ENCODE peak calls at places on chromosomes 12 and 14, in nine cellular contexts. One of them, this sample, is unnamed.

GRCh38 chr14:27327095-27327494 is 729.3 kb upstream of the NOVA1 start:
- DNase-seq in fibroblast of the aortic adventitia: no peak
- DNase-seq in cerebellum: no peak
- DNase-seq in HS-5: no peak
- DNase-seq in endothelial cell of umbilical vein: no peak
- DNase-seq in HTR-8/SVneo: no peak
- DNase-seq in AG08395: no peak
- DNase-seq in mesothelial cell of epicardium: no peak
- DNase-seq in stimulated activated CD4-positive, alpha-beta T cell treated with anti-CD3 and anti-CD28 coated beads, Interleukin-2, amount 100 ng/mL, for 24 hours: no peak
- DNase-seq in this sample: no peak

GRCh38 chr12:18250313-18250916 is 10.9 kb upstream of the PIK3C2G start:
- DNase-seq in cerebellum: peak; percentile 27
- DNase-seq in stimulated activated CD4-positive, alpha-beta T cell treated with anti-CD3 and anti-CD28 coated beads, Interleukin-2, amount 100 ng/mL, for 24 hours: no peak
- DNase-seq in HS-5: peak; percentile 42
- DNase-seq in AG08395: peak; percentile 55
- DNase-seq in fibroblast of the aortic adventitia: peak; percentile 87
- DNase-seq in endothelial cell of umbilical vein: peak; percentile 52
- DNase-seq in HTR-8/SVneo: peak; percentile 10
- DNase-seq in mesothelial cell of epicardium: no peak
- DNase-seq in this sample: no peak

GRCh38 chr12:11595080-11595479 is 54.4 kb upstream of the ETV6 start:
- DNase-seq in AG08395: no peak
- DNase-seq in cerebellum: no peak
- DNase-seq in mesothelial cell of epicardium: no peak
- DNase-seq in endothelial cell of umbilical vein: no peak
- DNase-seq in HS-5: no peak
- DNase-seq in HTR-8/SVneo: no peak
- DNase-seq in fibroblast of the aortic adventitia: no peak
- DNase-seq in stimulated activated CD4-positive, alpha-beta T cell treated with anti-CD3 and anti-CD28 coated beads, Interleukin-2, amount 100 ng/mL, for 24 hours: no peak
- DNase-seq in this sample: no peak

GRCh38 chr12:96445743-96446655 is 43.4 kb upstream of the CFAP54 start:
- DNase-seq in endothelial cell of umbilical vein: peak; percentile 100
- DNase-seq in cerebellum: no peak
- DNase-seq in mesothelial cell of epicardium: no peak
- DNase-seq in HTR-8/SVneo: peak; percentile 72
- DNase-seq in AG08395: peak; percentile 72
- DNase-seq in fibroblast of the aortic adventitia: peak; percentile 98
- DNase-seq in stimulated activated CD4-positive, alpha-beta T cell treated with anti-CD3 and anti-CD28 coated beads, Interleukin-2, amount 100 ng/mL, for 24 hours: peak; percentile 13
- DNase-seq in HS-5: peak; percentile 97
- DNase-seq in this sample: peak; percentile 99

GRCh38 chr12:34107016-34107415 is 84.7 kb downstream of the ALG10 start:
- DNase-seq in AG08395: no peak
- DNase-seq in endothelial cell of umbilical vein: no peak
- DNase-seq in HTR-8/SVneo: no peak
- DNase-seq in stimulated activated CD4-positive, alpha-beta T cell treated with anti-CD3 and anti-CD28 coated beads, Interleukin-2, amount 100 ng/mL, for 24 hours: no peak
- DNase-seq in cerebellum: no peak
- DNase-seq in mesothelial cell of epicardium: no peak
- DNase-seq in HS-5: no peak
- DNase-seq in fibroblast of the aortic adventitia: no peak
- DNase-seq in this sample: no peak

GRCh38 chr12:105331805-105332251 is 1.3 kb downstream of the C12orf75 start:
- DNase-seq in mesothelial cell of epicardium: no peak
- DNase-seq in fibroblast of the aortic adventitia: no peak
- DNase-seq in HTR-8/SVneo: no peak
- DNase-seq in AG08395: no peak
- DNase-seq in cerebellum: no peak
- DNase-seq in HS-5: no peak
- DNase-seq in stimulated activated CD4-positive, alpha-beta T cell treated with anti-CD3 and anti-CD28 coated beads, Interleukin-2, amount 100 ng/mL, for 24 hours: peak; percentile 24
- DNase-seq in endothelial cell of umbilical vein: no peak
- DNase-seq in this sample: no peak

GRCh38 chr14:101634453-101635237 is 73.3 kb downstream of the DIO3 start:
- DNase-seq in HS-5: no peak
- DNase-seq in endothelial cell of umbilical vein: no peak
- DNase-seq in stimulated activated CD4-positive, alpha-beta T cell treated with anti-CD3 and anti-CD28 coated beads, Interleukin-2, amount 100 ng/mL, for 24 hours: no peak
- DNase-seq in HTR-8/SVneo: no peak
- DNase-seq in fibroblast of the aortic adventitia: no peak
- DNase-seq in mesothelial cell of epicardium: no peak
- DNase-seq in cerebellum: no peak
- DNase-seq in AG08395: no peak
- DNase-seq in this sample: no peak

GRCh38 chr12:105330938-105331804 is 680 bp downstream of the C12orf75 start:
- DNase-seq in stimulated activated CD4-positive, alpha-beta T cell treated with anti-CD3 and anti-CD28 coated beads, Interleukin-2, amount 100 ng/mL, for 24 hours: peak; percentile 51
- DNase-seq in mesothelial cell of epicardium: peak; percentile 67
- DNase-seq in AG08395: no peak
- DNase-seq in cerebellum: peak; percentile 20
- DNase-seq in fibroblast of the aortic adventitia: no peak
- DNase-seq in endothelial cell of umbilical vein: no peak
- DNase-seq in HTR-8/SVneo: no peak
- DNase-seq in HS-5: no peak
- DNase-seq in this sample: no peak

GRCh38 chr14:58298880-58299664 is 717 bp downstream of the ARID4A start:
- DNase-seq in HTR-8/SVneo: peak; percentile 48
- DNase-seq in stimulated activated CD4-positive, alpha-beta T cell treated with anti-CD3 and anti-CD28 coated beads, Interleukin-2, amount 100 ng/mL, for 24 hours: peak; percentile 47
- DNase-seq in HS-5: no peak
- DNase-seq in mesothelial cell of epicardium: peak; percentile 53
- DNase-seq in cerebellum: peak; percentile 23
- DNase-seq in endothelial cell of umbilical vein: peak; percentile 18
- DNase-seq in fibroblast of the aortic adventitia: no peak
- DNase-seq in AG08395: peak; percentile 4
- DNase-seq in this sample: no peak

GRCh38 chr14:23910081-23910875 is 43.3 kb upstream of the DHRS4 start:
- DNase-seq in HTR-8/SVneo: peak; percentile 60
- DNase-seq in fibroblast of the aortic adventitia: peak; percentile 51
- DNase-seq in HS-5: peak; percentile 40
- DNase-seq in AG08395: peak; percentile 87
- DNase-seq in cerebellum: no peak
- DNase-seq in endothelial cell of umbilical vein: peak; percentile 58
- DNase-seq in mesothelial cell of epicardium: no peak
- DNase-seq in stimulated activated CD4-positive, alpha-beta T cell treated with anti-CD3 and anti-CD28 coated beads, Interleukin-2, amount 100 ng/mL, for 24 hours: peak; percentile 33
- DNase-seq in this sample: peak; percentile 13

GRCh38 chr14:64720190-64720589 is 16.0 kb downstream of the PLEKHG3 start:
- DNase-seq in fibroblast of the aortic adventitia: no peak
- DNase-seq in HTR-8/SVneo: peak; percentile 99
- DNase-seq in HS-5: peak; percentile 79
- DNase-seq in cerebellum: no peak
- DNase-seq in stimulated activated CD4-positive, alpha-beta T cell treated with anti-CD3 and anti-CD28 coated beads, Interleukin-2, amount 100 ng/mL, for 24 hours: no peak
- DNase-seq in endothelial cell of umbilical vein: peak; percentile 34
- DNase-seq in mesothelial cell of epicardium: no peak
- DNase-seq in AG08395: peak; percentile 38
- DNase-seq in this sample: peak; percentile 81

GRCh38 chr12:64806593-64806992 is 17.9 kb upstream of the TBC1D30 start:
- DNase-seq in AG08395: no peak
- DNase-seq in stimulated activated CD4-positive, alpha-beta T cell treated with anti-CD3 and anti-CD28 coated beads, Interleukin-2, amount 100 ng/mL, for 24 hours: no peak
- DNase-seq in fibroblast of the aortic adventitia: no peak
- DNase-seq in cerebellum: no peak
- DNase-seq in endothelial cell of umbilical vein: peak; percentile 63
- DNase-seq in HTR-8/SVneo: no peak
- DNase-seq in HS-5: no peak
- DNase-seq in mesothelial cell of epicardium: no peak
- DNase-seq in this sample: peak; percentile 31

GRCh38 chr12:133233006-133233405 is 2.7 kb downstream of the ANHX start:
- DNase-seq in HTR-8/SVneo: no peak
- DNase-seq in cerebellum: no peak
- DNase-seq in endothelial cell of umbilical vein: no peak
- DNase-seq in HS-5: no peak
- DNase-seq in fibroblast of the aortic adventitia: no peak
- DNase-seq in AG08395: no peak
- DNase-seq in mesothelial cell of epicardium: no peak
- DNase-seq in stimulated activated CD4-positive, alpha-beta T cell treated with anti-CD3 and anti-CD28 coated beads, Interleukin-2, amount 100 ng/mL, for 24 hours: no peak
- DNase-seq in this sample: no peak

GRCh38 chr12:101552277-101552676 is 42.5 kb upstream of the MYBPC1 start:
- DNase-seq in endothelial cell of umbilical vein: no peak
- DNase-seq in AG08395: peak; percentile 25
- DNase-seq in stimulated activated CD4-positive, alpha-beta T cell treated with anti-CD3 and anti-CD28 coated beads, Interleukin-2, amount 100 ng/mL, for 24 hours: no peak
- DNase-seq in mesothelial cell of epicardium: no peak
- DNase-seq in fibroblast of the aortic adventitia: peak; percentile 5
- DNase-seq in cerebellum: no peak
- DNase-seq in HTR-8/SVneo: peak; percentile 36
- DNase-seq in HS-5: peak; percentile 31
- DNase-seq in this sample: peak; percentile 20

GRCh38 chr12:7709969-7710368 is 1.3 kb upstream of the DPPA3 start:
- DNase-seq in fibroblast of the aortic adventitia: no peak
- DNase-seq in HS-5: no peak
- DNase-seq in cerebellum: no peak
- DNase-seq in HTR-8/SVneo: no peak
- DNase-seq in endothelial cell of umbilical vein: no peak
- DNase-seq in stimulated activated CD4-positive, alpha-beta T cell treated with anti-CD3 and anti-CD28 coated beads, Interleukin-2, amount 100 ng/mL, for 24 hours: no peak
- DNase-seq in AG08395: no peak
- DNase-seq in mesothelial cell of epicardium: no peak
- DNase-seq in this sample: no peak

GRCh38 chr12:123398177-123398916 is 14.4 kb downstream of the KMT5A start:
- DNase-seq in AG08395: peak; percentile 90
- DNase-seq in HS-5: no peak
- DNase-seq in cerebellum: peak; percentile 92
- DNase-seq in stimulated activated CD4-positive, alpha-beta T cell treated with anti-CD3 and anti-CD28 coated beads, Interleukin-2, amount 100 ng/mL, for 24 hours: no peak
- DNase-seq in mesothelial cell of epicardium: no peak
- DNase-seq in endothelial cell of umbilical vein: peak; percentile 87
- DNase-seq in fibroblast of the aortic adventitia: peak; percentile 95
- DNase-seq in HTR-8/SVneo: no peak
- DNase-seq in this sample: peak; percentile 47

GRCh38 chr14:68621400-68622365 is 171.2 kb downstream of the ZFP36L1 start:
- DNase-seq in AG08395: peak; percentile 79
- DNase-seq in cerebellum: no peak
- DNase-seq in mesothelial cell of epicardium: no peak
- DNase-seq in endothelial cell of umbilical vein: no peak
- DNase-seq in stimulated activated CD4-positive, alpha-beta T cell treated with anti-CD3 and anti-CD28 coated beads, Interleukin-2, amount 100 ng/mL, for 24 hours: no peak
- DNase-seq in HTR-8/SVneo: no peak
- DNase-seq in HS-5: no peak
- DNase-seq in fibroblast of the aortic adventitia: peak; percentile 80
- DNase-seq in this sample: peak; percentile 36

GRCh38 chr12:109947511-109947910 is 47.4 kb downstream of the TCHP start:
- DNase-seq in cerebellum: no peak
- DNase-seq in endothelial cell of umbilical vein: no peak
- DNase-seq in stimulated activated CD4-positive, alpha-beta T cell treated with anti-CD3 and anti-CD28 coated beads, Interleukin-2, amount 100 ng/mL, for 24 hours: no peak
- DNase-seq in AG08395: peak; percentile 79
- DNase-seq in fibroblast of the aortic adventitia: peak; percentile 79
- DNase-seq in HS-5: no peak
- DNase-seq in HTR-8/SVneo: no peak
- DNase-seq in mesothelial cell of epicardium: no peak
- DNase-seq in this sample: peak; percentile 53

GRCh38 chr14:33642080-33642479 is 308.8 kb downstream of the EGLN3 start:
- DNase-seq in cerebellum: no peak
- DNase-seq in stimulated activated CD4-positive, alpha-beta T cell treated with anti-CD3 and anti-CD28 coated beads, Interleukin-2, amount 100 ng/mL, for 24 hours: no peak
- DNase-seq in mesothelial cell of epicardium: no peak
- DNase-seq in AG08395: no peak
- DNase-seq in fibroblast of the aortic adventitia: no peak
- DNase-seq in HTR-8/SVneo: no peak
- DNase-seq in HS-5: no peak
- DNase-seq in endothelial cell of umbilical vein: no peak
- DNase-seq in this sample: no peak

GRCh38 chr14:52918486-52918885 is 32.4 kb downstream of the FERMT2 start:
- DNase-seq in fibroblast of the aortic adventitia: peak; percentile 50
- DNase-seq in HTR-8/SVneo: peak; percentile 66
- DNase-seq in HS-5: peak; percentile 76
- DNase-seq in endothelial cell of umbilical vein: peak; percentile 95
- DNase-seq in mesothelial cell of epicardium: no peak
- DNase-seq in cerebellum: peak; percentile 30
- DNase-seq in AG08395: peak; percentile 42
- DNase-seq in stimulated activated CD4-positive, alpha-beta T cell treated with anti-CD3 and anti-CD28 coated beads, Interleukin-2, amount 100 ng/mL, for 24 hours: no peak
- DNase-seq in this sample: no peak

GRCh38 chr12:121388421-121388981 is 11.4 kb upstream of the RNF34 start:
- DNase-seq in fibroblast of the aortic adventitia: peak; percentile 65
- DNase-seq in HTR-8/SVneo: peak; percentile 35
- DNase-seq in mesothelial cell of epicardium: no peak
- DNase-seq in cerebellum: no peak
- DNase-seq in endothelial cell of umbilical vein: peak; percentile 38
- DNase-seq in AG08395: peak; percentile 79
- DNase-seq in HS-5: peak; percentile 36
- DNase-seq in stimulated activated CD4-positive, alpha-beta T cell treated with anti-CD3 and anti-CD28 coated beads, Interleukin-2, amount 100 ng/mL, for 24 hours: no peak
- DNase-seq in this sample: peak; percentile 38

GRCh38 chr12:122909442-122910288 is 13.7 kb upstream of the VPS37B start:
- DNase-seq in HS-5: no peak
- DNase-seq in fibroblast of the aortic adventitia: no peak
- DNase-seq in cerebellum: no peak
- DNase-seq in HTR-8/SVneo: no peak
- DNase-seq in AG08395: no peak
- DNase-seq in stimulated activated CD4-positive, alpha-beta T cell treated with anti-CD3 and anti-CD28 coated beads, Interleukin-2, amount 100 ng/mL, for 24 hours: no peak
- DNase-seq in endothelial cell of umbilical vein: no peak
- DNase-seq in mesothelial cell of epicardium: no peak
- DNase-seq in this sample: no peak

GRCh38 chr14:42804146-42804545 is 1197.5 kb downstream of the LRFN5 start:
- DNase-seq in stimulated activated CD4-positive, alpha-beta T cell treated with anti-CD3 and anti-CD28 coated beads, Interleukin-2, amount 100 ng/mL, for 24 hours: no peak
- DNase-seq in endothelial cell of umbilical vein: no peak
- DNase-seq in HTR-8/SVneo: no peak
- DNase-seq in mesothelial cell of epicardium: no peak
- DNase-seq in HS-5: no peak
- DNase-seq in fibroblast of the aortic adventitia: no peak
- DNase-seq in AG08395: no peak
- DNase-seq in cerebellum: no peak
- DNase-seq in this sample: no peak

GRCh38 chr12:726281-727140 is 25.9 kb upstream of the WNK1 start:
- DNase-seq in endothelial cell of umbilical vein: no peak
- DNase-seq in stimulated activated CD4-positive, alpha-beta T cell treated with anti-CD3 and anti-CD28 coated beads, Interleukin-2, amount 100 ng/mL, for 24 hours: no peak
- DNase-seq in HTR-8/SVneo: no peak
- DNase-seq in cerebellum: no peak
- DNase-seq in HS-5: no peak
- DNase-seq in AG08395: peak; percentile 31
- DNase-seq in mesothelial cell of epicardium: no peak
- DNase-seq in fibroblast of the aortic adventitia: peak; percentile 31
- DNase-seq in this sample: no peak

GRCh38 chr12:127943481-127944210 is 323.3 kb upstream of the TMEM132C start:
- DNase-seq in AG08395: no peak
- DNase-seq in endothelial cell of umbilical vein: no peak
- DNase-seq in fibroblast of the aortic adventitia: peak; percentile 54
- DNase-seq in HTR-8/SVneo: peak; percentile 33
- DNase-seq in cerebellum: no peak
- DNase-seq in mesothelial cell of epicardium: no peak
- DNase-seq in HS-5: no peak
- DNase-seq in stimulated activated CD4-positive, alpha-beta T cell treated with anti-CD3 and anti-CD28 coated beads, Interleukin-2, amount 100 ng/mL, for 24 hours: no peak
- DNase-seq in this sample: no peak

GRCh38 chr12:53381739-53382630 is 2.0 kb downstream of the SP1 start:
- DNase-seq in HTR-8/SVneo: no peak
- DNase-seq in stimulated activated CD4-positive, alpha-beta T cell treated with anti-CD3 and anti-CD28 coated beads, Interleukin-2, amount 100 ng/mL, for 24 hours: peak; percentile 29
- DNase-seq in mesothelial cell of epicardium: no peak
- DNase-seq in AG08395: no peak
- DNase-seq in cerebellum: peak; percentile 31
- DNase-seq in fibroblast of the aortic adventitia: peak; percentile 77
- DNase-seq in HS-5: no peak
- DNase-seq in endothelial cell of umbilical vein: peak; percentile 45
- DNase-seq in this sample: no peak

GRCh38 chr12:9064815-9065606 is 50.7 kb downstream of the A2M start:
- DNase-seq in endothelial cell of umbilical vein: peak; percentile 52
- DNase-seq in HS-5: no peak
- DNase-seq in cerebellum: peak; percentile 89
- DNase-seq in fibroblast of the aortic adventitia: peak; percentile 24
- DNase-seq in HTR-8/SVneo: peak; percentile 34
- DNase-seq in mesothelial cell of epicardium: peak; percentile 70
- DNase-seq in AG08395: peak; percentile 45
- DNase-seq in stimulated activated CD4-positive, alpha-beta T cell treated with anti-CD3 and anti-CD28 coated beads, Interleukin-2, amount 100 ng/mL, for 24 hours: peak; percentile 40
- DNase-seq in this sample: no peak

GRCh38 chr12:123712780-123713319 is 697 bp downstream of the ATP6V0A2 start:
- DNase-seq in mesothelial cell of epicardium: no peak
- DNase-seq in cerebellum: no peak
- DNase-seq in HS-5: no peak
- DNase-seq in stimulated activated CD4-positive, alpha-beta T cell treated with anti-CD3 and anti-CD28 coated beads, Interleukin-2, amount 100 ng/mL, for 24 hours: no peak
- DNase-seq in HTR-8/SVneo: no peak
- DNase-seq in endothelial cell of umbilical vein: no peak
- DNase-seq in AG08395: no peak
- DNase-seq in fibroblast of the aortic adventitia: peak; percentile 3
- DNase-seq in this sample: no peak